ENCODE peak calls at places on chromosomes 12 and 14, in ten cellular contexts. A is DND-41, Q is IMR-90, L is endothelial cell of umbilical vein, V is K562, X is lower lobe of right lung, M is A673, Y is Panc1, H is HCT116, T is upper lobe of right lung. R is an unnamed sample. For H3K36me3 and H3K4me1, the result is how much of the 10 kb centered on the place peaks cover.

GRCh38 chr12:80271770-80272169 is 172.3 kb upstream of the PTPRQ start:
- DNase-seq in X (no peak), L (no peak), A (no peak), V (no peak), Y (no peak), M (no peak), T (no peak), H (no peak), Q (no peak), R (no peak)

GRCh38 chr12:96352161-96352835 is 47.9 kb downstream of the CDK17 start:
- DNase-seq in H (no peak), Q (no peak), X (no peak), A (no peak), L (no peak), M (no peak), V (no peak), Y (no peak), T (no peak), R (no peak)

GRCh38 chr12:105574056-105574715 is 243.7 kb downstream of the C12orf75 start:
- DNase-seq in A (no peak), Y (no peak), M (no peak), V (no peak), Q (no peak), L (no peak), X (no peak), H (no peak), T (no peak), R (peak)

GRCh38 chr14:26332966-26333365 is 264.9 kb downstream of the NOVA1 start:
- DNase-seq in L (no peak), A (no peak), Y (no peak), V (no peak), M (no peak), Q (no peak), H (no peak), T (no peak), X (no peak), R (no peak)

GRCh38 chr12:48903363-48903981 is 21.8 kb downstream of the FKBP11 start:
- DNase-seq in H (no peak), T (peak), X (peak), M (no peak), L (no peak), A (no peak), V (no peak), Q (peak), Y (no peak), R (no peak)

GRCh38 chr14:66238969-66239368 is 247.2 kb upstream of the CCDC196 start:
- DNase-seq in A (no peak), L (no peak), H (no peak), M (no peak), Q (no peak), V (no peak), Y (no peak), T (no peak), X (no peak), R (no peak)

GRCh38 chr12:12376636-12377448 is 20.0 kb downstream of the BORCS5 start:
- DNase-seq in Q (peak), H (peak), V (peak), Y (peak), T (no peak), X (no peak), M (peak), L (peak), A (peak), R (peak)

GRCh38 chr14:65958664-65959562 is 527.3 kb upstream of the CCDC196 start:
- DNase-seq in H (peak), X (no peak), A (no peak), M (peak), T (no peak), V (peak), L (peak), Q (peak), Y (no peak), R (no peak)

GRCh38 chr14:37587881-37588666 is 7.0 kb downstream of the FOXA1 start:
- DNase-seq in V (no peak), T (peak), A (no peak), Q (no peak), Y (no peak), X (no peak), L (no peak), M (no peak), H (no peak), R (no peak)

GRCh38 chr12:11862794-11863193 is 207.9 kb upstream of the BCL2L14 start:
- DNase-seq in H (no peak), T (no peak), Y (no peak), L (peak), A (no peak), V (no peak), X (no peak), Q (peak), M (no peak), R (no peak)

GRCh38 chr14:21748869-21749303 is 75.3 kb upstream of the OR4E1 start:
- DNase-seq in Y (no peak), L (peak), T (peak), H (peak), V (no peak), M (peak), A (peak), Q (peak), X (no peak), R (peak)

GRCh38 chr12:57016348-57016747 is at the start of gene TAC3:
- DNase-seq in L (no peak), M (no peak), H (no peak), V (peak), X (no peak), T (no peak), Y (no peak), Q (no peak), A (no peak), R (no peak)

GRCh38 chr12:68428724-68429580 is 96.8 kb upstream of the MDM1 start:
- DNase-seq in Y (no peak), T (no peak), V (no peak), A (no peak), L (no peak), X (no peak), M (no peak), Q (peak), H (no peak), R (no peak)

GRCh38 chr12:7917392-7918267 is 18.4 kb downstream of the SLC2A3 start:
- DNase-seq in Y (no peak), T (no peak), M (no peak), X (no peak), Q (no peak), A (no peak), H (no peak), L (no peak), V (no peak), R (no peak)

GRCh38 chr14:63573579-63573978 is 30.4 kb upstream of the PPP2R5E start:
- DNase-seq in H (no peak), A (no peak), Q (peak), M (no peak), T (no peak), L (peak), X (no peak), V (no peak), Y (no peak), R (no peak)

GRCh38 chr12:39807043-39807442 is 187.4 kb upstream of the ABCD2 start:
- DNase-seq in H (peak), A (no peak), Q (no peak), L (peak), M (peak), T (no peak), V (peak), X (no peak), Y (no peak), R (no peak)

GRCh38 chr12:47558625-47559345 is 147.0 kb downstream of the RPAP3 start:
- DNase-seq in V (no peak), Y (no peak), M (peak), A (no peak), X (no peak), H (no peak), Q (no peak), T (no peak), L (no peak), R (no peak)

GRCh38 chr14:60222820-60223219 is 26.2 kb upstream of the PPM1A start:
- DNase-seq in A (no peak), X (peak), V (no peak), Q (no peak), M (no peak), T (no peak), L (no peak), Y (no peak), H (no peak), R (peak)

GRCh38 chr12:39294712-39295111 is 148.2 kb downstream of the KIF21A start:
- DNase-seq in V (no peak), M (peak), H (no peak), A (no peak), Y (no peak), L (no peak), Q (no peak), X (no peak), T (no peak), R (no peak)

GRCh38 chr12:46205293-46205692 is 63.5 kb downstream of the SLC38A1 start:
- DNase-seq in H (no peak), X (no peak), Q (no peak), A (no peak), M (no peak), Y (no peak), T (no peak), V (no peak), L (peak), R (no peak)

GRCh38 chr12:131618303-131618658 is 92.6 kb upstream of the SFSWAP start:
- DNase-seq in L (no peak), Q (no peak), T (no peak), H (no peak), A (peak), X (no peak), M (peak), V (peak), Y (no peak), R (no peak)

GRCh38 chr12:1552171-1552570 is 42.2 kb downstream of the FBXL14 start:
- DNase-seq in T (no peak), Q (no peak), A (no peak), M (no peak), X (no peak), H (no peak), Y (no peak), L (no peak), V (no peak), R (peak)

GRCh38 chr12:66087365-66087943 is 43.1 kb downstream of the LLPH start:
- DNase-seq in H (peak), L (peak), M (peak), A (peak), X (peak), Y (peak), Q (peak), T (no peak), V (peak), R (peak)

GRCh38 chr12:46661161-46661845 is 164.5 kb downstream of the SLC38A4 start:
- DNase-seq in L (peak), H (peak), M (peak), T (no peak), Y (peak), Q (peak), X (no peak), V (no peak), A (peak), R (peak)

GRCh38 chr14:69922198-69922597 is 43.0 kb downstream of the SMOC1 start:
- DNase-seq in A (no peak), M (no peak), H (no peak), Y (no peak), Q (no peak), L (no peak), T (no peak), V (no peak), X (no peak), R (no peak)

GRCh38 chr14:97946291-97946690 is 1149.1 kb downstream of the VRK1 start:
- DNase-seq in X (no peak), L (no peak), H (no peak), M (no peak), V (no peak), A (no peak), T (no peak), Y (no peak), Q (no peak), R (no peak)

GRCh38 chr12:124480469-124481256 is 86.7 kb downstream of the NCOR2 start:
- DNase-seq in H (no peak), V (peak), L (no peak), Q (peak), A (peak), T (no peak), M (no peak), Y (no peak), X (no peak), R (peak)

GRCh38 chr12:24719293-24719721 is 229.6 kb downstream of the BCAT1 start:
- DNase-seq in H (no peak), T (no peak), Y (no peak), V (no peak), L (peak), M (peak), A (peak), X (no peak), Q (peak), R (peak)

GRCh38 chr12:42180990-42181611 is 36.4 kb upstream of the GXYLT1 start:
- DNase-seq in V (no peak), T (no peak), L (no peak), M (peak), H (no peak), Q (peak), X (no peak), Y (no peak), A (no peak), R (peak)

DNA sequence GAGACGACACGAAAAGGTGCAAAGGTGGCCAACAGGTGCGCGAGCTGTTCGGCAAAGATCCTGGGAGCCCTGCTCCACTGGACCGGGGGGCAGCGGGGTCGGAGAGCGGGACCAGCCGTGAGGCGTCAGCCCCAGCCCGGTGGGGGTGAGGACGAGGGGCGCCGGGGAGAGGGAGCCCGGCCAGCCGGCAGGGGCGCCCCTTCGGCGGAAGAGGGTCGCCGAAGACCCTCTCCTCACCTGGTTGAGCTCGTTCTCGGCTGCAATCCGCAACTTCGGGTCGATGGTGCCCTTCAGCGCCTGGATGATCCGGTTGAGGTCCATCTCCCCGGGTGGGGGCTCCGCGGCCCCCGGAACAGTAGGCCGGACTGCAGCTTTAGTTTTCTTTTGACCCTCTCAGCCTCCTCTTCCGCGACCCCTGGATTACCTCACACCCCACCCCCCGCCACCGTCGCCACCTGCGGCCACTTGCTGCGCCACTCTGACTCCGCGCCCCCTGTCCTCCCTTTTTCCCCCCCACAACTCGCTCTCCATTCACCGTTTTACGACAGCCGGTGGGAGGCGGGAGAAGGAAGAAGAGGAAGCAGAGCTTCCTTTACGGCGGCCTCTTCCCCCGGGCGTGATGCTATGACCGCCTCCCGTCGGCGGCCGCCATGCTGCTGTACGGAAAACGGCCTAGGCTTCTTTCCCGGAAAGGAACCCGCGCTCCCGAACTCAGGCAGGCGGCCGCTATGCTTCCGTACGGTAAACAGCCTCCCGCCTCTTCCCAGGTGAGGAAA is at the start of gene IPO8:
- DNase-seq in Y (peak), V (peak), X (peak), M (peak), A (peak), L (peak), H (peak), Q (peak), T (peak), R (peak)
- TF ChIP-seq CTCF in Y (peak), V (peak), X (peak), M (peak), A (peak), L (peak), H (peak), Q (peak), T (peak), R (no peak)

GRCh38 chr14:73740921-73741326 is 26.7 kb upstream of the PNMA1 start:
- DNase-seq in Y (no peak), L (no peak), H (peak), Q (no peak), V (peak), X (peak), T (peak), M (no peak), A (no peak), R (peak)

GRCh38 chr14:73736842-73737241 is 22.7 kb upstream of the PNMA1 start:
- DNase-seq in Y (no peak), M (no peak), Q (no peak), X (no peak), V (no peak), A (no peak), H (no peak), L (no peak), T (peak), R (no peak)

GRCh38 chr14:73739899-73740685 is 25.9 kb upstream of the PNMA1 start:
- DNase-seq in A (no peak), V (no peak), T (no peak), X (no peak), Q (no peak), Y (no peak), M (no peak), H (no peak), L (no peak), R (no peak)

GRCh38 chr14:73739174-73739898 is 25.2 kb upstream of the PNMA1 start:
- DNase-seq in A (no peak), M (no peak), Q (no peak), V (peak), L (no peak), X (no peak), T (no peak), H (no peak), Y (no peak), R (no peak)

GRCh38 chr14:73738518-73739173 is 24.5 kb upstream of the PNMA1 start:
- DNase-seq in V (no peak), M (no peak), X (no peak), Y (no peak), T (no peak), H (no peak), Q (no peak), L (no peak), A (no peak), R (no peak)
- H3K36me3 ChIP-seq in V (half or more), M (under half), X (half or more), Y (under half), T (half or more), H (under half), Q (under half), L (under half), A (half or more), R (under half)

DNA sequence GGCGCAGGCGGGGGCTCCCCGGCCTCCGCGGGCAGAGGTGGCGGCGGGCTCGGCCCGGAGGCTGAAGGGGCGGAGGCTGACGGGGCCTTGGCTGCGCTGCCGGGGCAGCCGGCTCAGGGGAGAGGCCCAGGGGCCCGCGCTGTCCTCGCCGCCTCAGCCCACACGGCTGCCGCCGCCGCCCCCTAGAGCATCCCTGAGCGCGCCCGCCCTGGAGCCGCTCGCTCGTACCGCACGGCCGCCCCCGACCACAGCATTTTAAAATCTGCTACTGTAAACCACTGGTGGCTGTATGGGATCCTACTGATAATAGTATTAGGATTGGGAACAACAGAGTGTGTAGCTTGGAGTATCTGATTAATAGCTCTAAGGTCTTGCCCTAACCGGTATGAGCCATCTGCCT is 22.2 kb upstream of the EDDM3A start:
- DNase-seq in M (no peak), H (no peak), V (peak), Y (no peak), T (no peak), Q (no peak), L (no peak), X (no peak), A (no peak), R (no peak)
- H3K4me1 ChIP-seq in M (under half), H (under half), V (under half), Y (under half), T (under half), Q (under half), L (under half), X (under half), A (under half), R (under half)

GRCh38 chr12:32302218-32302826 is 97.0 kb upstream of the FGD4 start:
- DNase-seq in A (no peak), M (peak), Y (peak), L (peak), T (no peak), H (peak), Q (no peak), X (no peak), V (peak), R (peak)
- TF ChIP-seq CTCF in A (peak), M (peak), Y (peak), L (peak), T (peak), H (peak), Q (peak), X (peak), V (peak), R (peak)

GRCh38 chr12:53212931-53213330 is 5.9 kb upstream of the ITGB7 start:
- DNase-seq in H (no peak), A (no peak), M (no peak), L (no peak), X (no peak), Q (no peak), Y (no peak), V (no peak), T (no peak), R (no peak)

GRCh38 chr12:53214687-53215455 is 7.8 kb upstream of the ITGB7 start:
- DNase-seq in Q (no peak), X (no peak), A (no peak), M (no peak), H (no peak), V (no peak), L (peak), Y (no peak), T (no peak), R (no peak)

GRCh38 chr12:53214221-53214620 is 7.2 kb upstream of the ITGB7 start:
- DNase-seq in M (no peak), H (no peak), Y (no peak), T (no peak), L (no peak), V (no peak), A (no peak), Q (no peak), X (no peak), R (no peak)

GRCh38 chr12:53211476-53212381 is 4.7 kb upstream of the ITGB7 start:
- DNase-seq in Y (no peak), Q (no peak), V (peak), A (peak), H (no peak), X (no peak), M (no peak), T (no peak), L (no peak), R (no peak)

GRCh38 chr12:53213348-53213747 is 6.3 kb upstream of the ITGB7 start:
- DNase-seq in M (peak), Q (peak), L (peak), A (peak), V (peak), X (peak), Y (no peak), T (peak), H (no peak), R (no peak)
- H3K36me3 ChIP-seq in M (under half), Q (under half), L (under half), A (under half), V (under half), X (half or more), Y (under half), T (half or more), H (under half), R (under half)